ENCODE peak calls at places on chromosomes 7 and 10, in nine cellular contexts. Q, W, J, D, Z, M, P, I and E are unnamed samples.
A peak's percentile ranks its signal among the peaks of the same experiment; 100 is the strongest.

GRCh38 chr10:132788831-132789219 is 2.9 kb upstream of the NKX6-2 start:
- DNase-seq in Q (no peak), W (no peak), J (peak; percentile 71), D (no peak), Z (no peak), M (no peak), P (no peak), I (no peak), E (no peak)

GRCh38 chr10:74955796-74956195 is 129.4 kb downstream of the KAT6B start:
- DNase-seq in Q (no peak), W (no peak), J (no peak), D (no peak), Z (no peak), M (no peak), P (no peak), I (no peak), E (no peak)

GRCh38 chr7:41437257-41438196 is 265.4 kb downstream of the INHBA start:
- DNase-seq in Q (no peak), W (no peak), J (no peak), D (no peak), Z (no peak), M (peak; percentile 23), P (no peak), I (no peak), E (no peak)

GRCh38 chr10:5893321-5893720 is 3.3 kb downstream of the FBH1 start:
- DNase-seq in Q (no peak), W (no peak), J (no peak), D (no peak), Z (no peak), M (no peak), P (no peak), I (no peak), E (no peak)

GRCh38 chr7:81584667-81585066 is 185.2 kb downstream of the HGF start:
- DNase-seq in Q (no peak), W (no peak), J (no peak), D (no peak), Z (no peak), M (no peak), P (no peak), I (no peak), E (no peak)

GRCh38 chr10:59177031-59177861 is 803 bp downstream of the PHYHIPL start:
- DNase-seq in Q (no peak), W (no peak), J (peak; percentile 77), D (peak; percentile 31), Z (peak; percentile 52), M (peak; percentile 66), P (no peak), I (peak; percentile 71), E (no peak)

GRCh38 chr10:91785851-91786250 is 12.4 kb upstream of the TNKS2 start:
- DNase-seq in Q (no peak), W (no peak), J (no peak), D (no peak), Z (no peak), M (no peak), P (no peak), I (no peak), E (no peak)

GRCh38 chr7:8261711-8262695 is at the start of gene ICA1:
- DNase-seq in Q (no peak), W (peak; percentile 74), J (peak; percentile 92), D (peak; percentile 45), Z (peak; percentile 87), M (peak; percentile 43), P (peak; percentile 80), I (peak; percentile 91), E (peak; percentile 70)

GRCh38 chr7:152435384-152436278 is at the start of gene KMT2C:
- DNase-seq in Q (no peak), W (peak; percentile 69), J (peak; percentile 78), D (peak; percentile 55), Z (peak; percentile 76), M (peak; percentile 65), P (peak; percentile 68), I (peak; percentile 88), E (peak; percentile 58)

GRCh38 chr7:104529567-104529966 is 201.2 kb downstream of the LHFPL3 start:
- DNase-seq in Q (no peak), W (no peak), J (no peak), D (no peak), Z (no peak), M (no peak), P (no peak), I (no peak), E (no peak)

GRCh38 chr7:23012797-23013714 is 874 bp downstream of the HYCC1 start:
- DNase-seq in Q (no peak), W (peak; percentile 46), J (peak; percentile 78), D (no peak), Z (peak; percentile 45), M (peak; percentile 9), P (peak; percentile 15), I (peak; percentile 86), E (peak; percentile 33)

GRCh38 chr10:110395350-110396283 is 90.9 kb upstream of the SMNDC1 start:
- DNase-seq in Q (peak; percentile 87), W (no peak), J (peak; percentile 72), D (peak; percentile 98), Z (peak; percentile 60), M (peak; percentile 95), P (peak; percentile 85), I (peak; percentile 75), E (no peak)

GRCh38 chr10:70348228-70348850 is 34.1 kb downstream of the LRRC20 start:
- DNase-seq in Q (no peak), W (peak; percentile 40), J (peak; percentile 85), D (peak; percentile 17), Z (peak; percentile 52), M (peak; percentile 48), P (no peak), I (no peak), E (no peak)

GRCh38 chr10:49610735-49611165 is 640 bp downstream of the SLC18A3 start:
- DNase-seq in Q (no peak), W (no peak), J (no peak), D (no peak), Z (no peak), M (no peak), P (no peak), I (no peak), E (no peak)

DNA sequence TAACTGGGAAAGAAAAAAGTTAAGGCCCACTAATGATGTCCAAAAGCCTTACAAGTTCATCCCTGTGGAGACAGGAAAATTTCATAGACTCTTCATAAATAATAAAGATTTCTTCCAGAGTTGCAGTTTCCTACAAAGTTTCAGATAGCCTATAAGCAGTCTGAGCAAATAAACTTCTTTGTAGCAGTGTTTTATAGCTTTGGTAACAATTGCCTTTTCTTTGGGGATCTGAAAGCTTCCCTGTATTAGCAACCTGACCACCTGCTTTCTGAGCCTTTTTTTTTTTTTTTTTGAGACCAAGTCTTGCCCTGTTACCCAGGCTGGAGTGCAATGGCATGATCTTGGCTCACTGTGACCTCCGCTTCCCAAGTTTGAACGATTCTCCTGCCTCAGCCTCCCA is 150.0 kb downstream of the NRBF2 start:
- DNase-seq in Q (no peak), W (no peak), J (no peak), D (no peak), Z (no peak), M (no peak), P (no peak), I (no peak), E (no peak)
- TF ChIP-seq CTCF in Q (no peak), W (no peak), J (no peak), D (no peak), Z (no peak), M (no peak), P (no peak), I (no peak), E (no peak)

GRCh38 chr7:20340839-20341238 is 10.1 kb downstream of the ITGB8 start:
- DNase-seq in Q (no peak), W (no peak), J (no peak), D (no peak), Z (no peak), M (no peak), P (peak; percentile 28), I (no peak), E (no peak)

GRCh38 chr7:20346577-20346976 is 15.9 kb downstream of the ITGB8 start:
- DNase-seq in Q (no peak), W (no peak), J (no peak), D (no peak), Z (no peak), M (no peak), P (no peak), I (no peak), E (no peak)

GRCh38 chr7:20343954-20344353 is 13.3 kb downstream of the ITGB8 start:
- DNase-seq in Q (no peak), W (no peak), J (no peak), D (no peak), Z (no peak), M (no peak), P (no peak), I (no peak), E (no peak)

GRCh38 chr7:20344396-20344795 is 13.7 kb downstream of the ITGB8 start:
- DNase-seq in Q (no peak), W (no peak), J (no peak), D (no peak), Z (no peak), M (no peak), P (no peak), I (no peak), E (no peak)

GRCh38 chr7:20343211-20343610 is 12.5 kb downstream of the ITGB8 start:
- DNase-seq in Q (no peak), W (no peak), J (peak; percentile 58), D (peak; percentile 37), Z (no peak), M (no peak), P (no peak), I (no peak), E (no peak)
- H3K4me1 ChIP-seq in Q (no peaks in the 10 kb centered on the region), W (no peaks in the 10 kb centered on the region), J (no peaks in the 10 kb centered on the region), D (no peaks in the 10 kb centered on the region), Z (no peaks in the 10 kb centered on the region), M (no peaks in the 10 kb centered on the region), P (no peaks in the 10 kb centered on the region), I (no peaks in the 10 kb centered on the region), E (no peaks in the 10 kb centered on the region)

DNA sequence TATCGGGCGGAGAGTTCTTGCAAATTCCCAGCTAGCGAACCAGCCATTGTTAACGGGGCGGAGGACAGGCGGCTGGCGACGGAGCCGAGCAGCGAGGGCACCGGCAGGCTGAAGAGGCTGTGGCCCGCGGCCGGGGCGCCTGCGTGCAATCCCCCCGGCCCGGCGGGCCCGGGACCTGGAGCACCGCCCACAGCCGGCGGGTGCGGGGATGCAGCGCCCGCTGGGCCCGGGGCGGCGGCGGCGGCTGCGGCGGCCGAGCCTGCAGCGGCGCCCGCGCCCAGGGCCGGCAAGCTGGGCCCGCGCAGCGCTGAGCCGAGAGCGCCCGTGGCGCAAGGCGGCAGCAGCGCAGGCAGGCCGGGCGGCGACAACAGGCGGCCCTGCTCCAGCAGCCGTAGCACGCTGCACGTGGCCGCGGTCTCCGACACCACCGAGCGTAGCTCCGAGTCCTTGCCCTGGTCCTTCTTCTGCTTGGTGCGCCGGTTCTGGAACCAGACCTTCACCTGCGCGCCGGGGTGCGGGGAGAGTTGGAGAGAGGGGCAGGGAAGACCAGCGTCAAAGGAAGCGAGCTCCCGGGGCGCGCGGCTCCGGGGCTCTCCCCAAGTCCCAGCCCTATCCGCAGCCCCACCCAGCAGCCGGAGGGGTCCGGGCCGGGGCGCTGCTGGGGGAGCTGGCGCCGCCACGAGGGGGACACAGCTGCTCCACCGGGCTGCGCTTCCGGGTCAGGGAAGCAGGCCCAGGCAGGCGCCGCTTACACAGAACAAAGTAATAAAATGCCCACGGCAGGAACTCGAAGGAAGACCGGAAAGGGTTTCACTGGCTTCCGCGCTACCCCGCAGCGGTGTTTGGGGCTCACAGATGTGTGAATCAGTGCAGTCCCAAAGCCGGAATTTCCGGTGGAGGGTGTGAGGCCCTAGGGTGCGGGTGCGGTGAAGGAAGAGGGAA is 3.7 kb downstream of the VAX1 start:
- DNase-seq in Q (no peak), W (no peak), J (peak; percentile 83), D (no peak), Z (no peak), M (no peak), P (no peak), I (no peak), E (no peak)
- TF ChIP-seq CTCF in Q (no peak), W (no peak), J (peak; percentile 40), D (no peak), Z (no peak), M (no peak), P (no peak), I (no peak), E (no peak)

GRCh38 chr7:69620650-69621049 is 22.4 kb downstream of the AUTS2 start:
- DNase-seq in Q (no peak), W (no peak), J (no peak), D (no peak), Z (no peak), M (no peak), P (no peak), I (no peak), E (no peak)
- H3K4me1 ChIP-seq in Q (no peaks in the 10 kb centered on the region), W (peaks cover 28% of the 10 kb centered on the region), J (peaks cover 40% of the 10 kb centered on the region), D (peaks cover 7% of the 10 kb centered on the region), Z (no peaks in the 10 kb centered on the region), M (peaks cover 11% of the 10 kb centered on the region), P (no peaks in the 10 kb centered on the region), I (no peaks in the 10 kb centered on the region), E (peaks cover 17% of the 10 kb centered on the region)